ENCODE peak calls at places on chromosomes 4 and X, in five cellular contexts. J, D, H, Y and G are unnamed samples.

GRCh38 chr4:119629142-119629471 is 503 bp upstream of the PDE5A start:
- DNase-seq in J (no peak), D (no peak), H (no peak), Y (no peak), G (no peak)

GRCh38 chr4:113077611-113078010 is 28.2 kb downstream of the ANK2 start:
- DNase-seq in J (peak; percentile 68), D (no peak), H (no peak), Y (no peak), G (no peak)

GRCh38 chrX:63349307-63349706 is 1.8 kb downstream of the SPIN4 start:
- DNase-seq in J (no peak), D (peak; percentile 2), H (no peak), Y (no peak), G (no peak)

GRCh38 chr4:75777589-75777988 is 53.2 kb downstream of the USO1 start:
- DNase-seq in J (no peak), D (no peak), H (no peak), Y (no peak), G (no peak)

GRCh38 chrX:151754042-151754419 is 19.5 kb downstream of the CNGA2 start:
- DNase-seq in J (no peak), D (peak; percentile 70), H (peak; percentile 76), Y (no peak), G (no peak)

GRCh38 chr4:8656185-8656517 is 63.6 kb downstream of the CPZ start:
- DNase-seq in J (no peak), D (no peak), H (no peak), Y (no peak), G (no peak)

GRCh38 chr4:155033604-155034003 is 174.8 kb upstream of the NPY2R start:
- DNase-seq in J (no peak), D (no peak), H (no peak), Y (no peak), G (no peak)

GRCh38 chr4:174591243-174592021 is 69.1 kb upstream of the HPGD start:
- DNase-seq in J (no peak), D (no peak), H (no peak), Y (no peak), G (no peak)

GRCh38 chrX:101417981-101418841 is 10.2 kb downstream of the HNRNPH2 start:
- DNase-seq in J (peak; percentile 64), D (no peak), H (peak; percentile 49), Y (peak; percentile 25), G (peak; percentile 78)

GRCh38 chr4:11625206-11625605 is 196.5 kb upstream of the HS3ST1 start:
- DNase-seq in J (no peak), D (no peak), H (no peak), Y (no peak), G (no peak)

GRCh38 chr4:667545-667925 is 6.5 kb downstream of the ATP5ME start:
- DNase-seq in J (no peak), D (no peak), H (no peak), Y (no peak), G (no peak)

GRCh38 chr4:13982008-13982407 is 354.5 kb upstream of the BOD1L1 start:
- DNase-seq in J (no peak), D (no peak), H (no peak), Y (no peak), G (no peak)

GRCh38 chrX:39443240-39443639 is 642.0 kb downstream of the MID1IP1 start:
- DNase-seq in J (no peak), D (no peak), H (no peak), Y (no peak), G (no peak)

GRCh38 chr4:98434816-98435215 is 173.6 kb downstream of the RAP1GDS1 start:
- DNase-seq in J (no peak), D (no peak), H (no peak), Y (no peak), G (no peak)

GRCh38 chrX:91039777-91040176 is 394.9 kb upstream of the PABPC5 start:
- DNase-seq in J (no peak), D (no peak), H (no peak), Y (no peak), G (no peak)

GRCh38 chr4:10013722-10014121 is 7.6 kb downstream of the SLC2A9 start:
- DNase-seq in J (peak; percentile 63), D (no peak), H (no peak), Y (no peak), G (peak; percentile 43)

GRCh38 chr4:163701915-163702314 is 207.4 kb downstream of the TMA16 start:
- DNase-seq in J (no peak), D (no peak), H (peak; percentile 78), Y (no peak), G (no peak)

GRCh38 chr4:139857021-139857420 is 191.4 kb downstream of the MGST2 start:
- DNase-seq in J (peak; percentile 81), D (no peak), H (no peak), Y (no peak), G (peak; percentile 16)

GRCh38 chr4:153204247-153205027 is at the start of gene TRIM2:
- DNase-seq in J (no peak), D (peak; percentile 79), H (peak; percentile 72), Y (peak; percentile 27), G (peak; percentile 84)

GRCh38 chrX:21958187-21958586 is 17.7 kb downstream of the SMS start:
- DNase-seq in J (no peak), D (no peak), H (no peak), Y (no peak), G (no peak)
- TF ChIP-seq CTCF in J (no peak), D (no peak), H (no peak), Y (no peak), G (no peak)

DNA sequence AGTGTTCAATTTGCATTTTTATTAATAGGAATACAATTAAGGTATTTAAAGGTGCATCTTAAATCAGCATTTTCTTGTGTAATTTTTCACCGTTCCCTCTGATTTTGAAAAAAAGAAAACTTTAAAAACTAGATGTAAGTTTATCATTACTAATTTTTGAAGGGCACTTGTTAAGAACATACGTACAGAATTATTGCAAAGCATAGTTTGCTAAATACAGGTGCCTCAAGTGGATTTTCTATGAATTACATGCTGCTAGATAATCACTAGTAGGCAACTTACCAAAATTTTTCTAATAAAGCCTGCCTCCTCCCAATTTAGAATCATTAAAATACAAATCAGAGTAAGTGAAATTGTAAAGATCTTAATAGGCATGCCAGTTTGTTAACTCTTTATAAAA is 8.5 kb downstream of the CNKSR2 start:
- DNase-seq in J (no peak), D (peak; percentile 5), H (no peak), Y (no peak), G (no peak)
- TF ChIP-seq CTCF in J (peak; percentile 29), D (peak; percentile 49), H (peak; percentile 30), Y (peak; percentile 61), G (peak; percentile 32)

GRCh38 chrX:15050395-15050794 is 177.2 kb downstream of the MOSPD2 start:
- DNase-seq in J (no peak), D (no peak), H (no peak), Y (no peak), G (no peak)
- TF ChIP-seq CTCF in J (peak; percentile 14), D (no peak), H (no peak), Y (no peak), G (no peak)

GRCh38 chr4:125432078-125432477 is 117.3 kb downstream of the FAT4 start:
- DNase-seq in J (peak; percentile 36), D (peak; percentile 45), H (peak; percentile 12), Y (no peak), G (peak; percentile 11)
- TF ChIP-seq CTCF in J (peak; percentile 66), D (no peak), H (peak; percentile 25), Y (peak; percentile 20), G (peak; percentile 11)

GRCh38 chr4:6272863-6273660 is 3.4 kb downstream of the WFS1 start:
- DNase-seq in J (peak; percentile 84), D (peak; percentile 70), H (peak; percentile 88), Y (no peak), G (no peak)
- TF ChIP-seq CTCF in J (no peak), D (no peak), H (no peak), Y (no peak), G (no peak)

GRCh38 chrX:37302569-37302968 is 46.6 kb upstream of the PRRG1 start:
- DNase-seq in J (peak; percentile 24), D (peak; percentile 21), H (no peak), Y (no peak), G (no peak)
- TF ChIP-seq CTCF in J (peak; percentile 54), D (peak; percentile 13), H (peak; percentile 33), Y (no peak), G (no peak)

DNA sequence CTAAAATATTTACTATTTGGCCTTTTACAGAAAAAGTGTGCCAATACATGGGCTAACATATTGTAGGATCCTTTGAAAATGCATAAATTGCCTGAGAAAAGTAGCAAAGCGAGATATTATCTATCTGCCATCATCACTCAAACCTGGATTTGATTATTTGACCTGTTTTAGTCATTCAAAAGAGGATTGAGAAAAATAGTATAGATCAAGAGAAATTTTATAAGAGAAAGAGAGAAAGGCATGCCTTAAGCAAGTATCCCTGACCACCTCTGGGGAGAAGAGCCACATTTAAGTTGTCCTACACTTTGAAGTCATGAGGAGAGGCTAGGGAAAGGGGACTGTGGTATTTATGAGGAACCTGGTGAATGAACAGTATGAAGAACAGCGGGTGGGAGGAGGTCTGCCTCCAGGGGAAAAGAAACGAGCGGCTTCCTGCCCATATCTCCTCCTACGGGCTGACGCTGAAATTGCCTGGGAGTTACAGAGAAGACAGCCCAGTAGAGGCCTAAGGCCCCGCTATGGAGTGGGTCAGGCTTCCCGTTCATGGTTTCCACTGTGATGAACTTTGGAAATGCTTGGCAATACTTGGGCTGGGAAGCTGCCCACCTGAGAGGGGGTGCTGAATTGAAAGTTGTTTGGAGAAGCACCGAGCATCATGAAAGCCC is 106.8 kb upstream of the ACSL4 start:
- DNase-seq in J (peak; percentile 9), D (peak; percentile 26), H (peak; percentile 38), Y (no peak), G (peak; percentile 39)
- TF ChIP-seq CTCF in J (no peak), D (no peak), H (peak; percentile 9), Y (peak; percentile 22), G (peak; percentile 25)

GRCh38 chr4:46270986-46271596 is 118.8 kb downstream of the GABRA2 start:
- DNase-seq in J (no peak), D (no peak), H (peak; percentile 10), Y (no peak), G (no peak)

GRCh38 chr4:46277165-46277951 is 112.6 kb downstream of the GABRA2 start:
- DNase-seq in J (no peak), D (no peak), H (no peak), Y (no peak), G (no peak)

DNA sequence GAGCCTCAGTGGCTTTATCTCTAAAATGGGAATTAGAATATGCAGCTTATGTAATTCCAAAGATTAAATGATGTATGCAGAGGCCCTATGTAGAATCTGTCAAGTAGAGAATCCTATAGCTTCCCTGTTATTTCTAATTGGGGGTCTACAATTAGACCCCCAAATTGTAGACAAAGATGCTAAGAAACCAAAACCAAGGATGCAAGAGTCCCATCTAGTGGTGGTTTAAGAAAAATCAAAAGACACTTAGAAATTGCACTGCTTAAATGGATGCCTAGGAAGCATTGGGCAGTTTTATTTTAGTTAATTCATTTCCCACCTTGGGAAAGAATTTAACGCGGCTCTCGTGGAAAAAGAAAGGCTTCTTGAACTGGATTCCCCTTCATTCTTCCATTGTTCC is 115.2 kb downstream of the GABRA2 start:
- DNase-seq in J (no peak), D (no peak), H (peak; percentile 1), Y (no peak), G (no peak)
- TF ChIP-seq CTCF in J (peak; percentile 49), D (no peak), H (peak; percentile 29), Y (peak; percentile 42), G (peak; percentile 46)